ENCODE peak calls at places on chromosomes 3 and 15, in eight cellular contexts. R, E, D, W, O, I, J and V are unnamed samples.

GRCh38 chr3:123712077-123712860 is 127.4 kb upstream of the HACD2 start:
- DNase-seq in E (no peak), J (no peak), R (no peak), O (no peak), I (no peak), D (no peak), W (no peak), V (no peak)

GRCh38 chr3:192573240-192573639 is 154.1 kb downstream of the FGF12 start:
- DNase-seq in W (no peak), O (no peak), R (no peak), D (no peak), E (no peak), J (no peak), I (no peak), V (no peak)

GRCh38 chr15:70801111-70801510 is 37.8 kb upstream of the UACA start:
- DNase-seq in I (no peak), W (no peak), D (no peak), O (no peak), E (no peak), R (no peak), J (no peak), V (no peak)

GRCh38 chr3:82633319-82633718 is 871.9 kb upstream of the GBE1 start:
- DNase-seq in D (no peak), R (no peak), I (no peak), E (no peak), W (no peak), J (no peak), O (no peak), V (no peak)

GRCh38 chr3:41222012-41222411 is 22.7 kb downstream of the CTNNB1 start:
- DNase-seq in R (no peak), W (no peak), D (no peak), O (no peak), I (no peak), J (no peak), E (no peak), V (no peak)

GRCh38 chr15:48233246-48233645 is 27.1 kb downstream of the SLC12A1 start:
- DNase-seq in I (no peak), W (no peak), J (no peak), E (no peak), O (no peak), R (no peak), D (no peak), V (no peak)

GRCh38 chr3:45909542-45909941 is 23.2 kb downstream of the CCR9 start:
- DNase-seq in E (no peak), W (no peak), O (no peak), R (peak; percentile 61), D (no peak), I (no peak), J (no peak), V (no peak)

GRCh38 chr15:39591896-39592315 is 11.0 kb downstream of the THBS1 start:
- DNase-seq in I (no peak), E (no peak), W (no peak), R (no peak), D (no peak), J (no peak), O (no peak), V (no peak)

GRCh38 chr3:136036306-136036705 is 70.8 kb downstream of the PPP2R3A start:
- DNase-seq in D (no peak), R (no peak), E (no peak), J (no peak), I (no peak), W (no peak), O (no peak), V (no peak)

GRCh38 chr3:113274959-113275556 is 63.7 kb downstream of the BOC start:
- DNase-seq in O (no peak), D (no peak), J (no peak), I (no peak), W (no peak), E (no peak), R (no peak), V (no peak)

GRCh38 chr3:143644370-143645089 is 203.7 kb downstream of the SLC9A9 start:
- DNase-seq in J (peak; percentile 64), D (no peak), O (peak; percentile 46), R (no peak), E (peak; percentile 43), I (peak; percentile 53), W (peak; percentile 26), V (peak; percentile 1)

GRCh38 chr3:31980530-31981205 is 394 bp downstream of the OSBPL10 start:
- DNase-seq in D (peak; percentile 30), O (peak; percentile 41), W (no peak), R (no peak), J (peak; percentile 81), I (no peak), E (no peak), V (peak; percentile 51)

GRCh38 chr15:62618432-62618831 is 424.1 kb upstream of the TPM1 start:
- DNase-seq in I (no peak), W (no peak), O (no peak), E (no peak), J (peak; percentile 88), D (no peak), R (no peak), V (no peak)

GRCh38 chr15:80966431-80967197 is 23.0 kb downstream of the MESD start:
- DNase-seq in R (peak; percentile 55), I (no peak), W (no peak), J (no peak), E (no peak), O (no peak), D (no peak), V (no peak)
- H3K27ac ChIP-seq in R (no peak overlapping the region), I (no peak overlapping the region), W (no peak overlapping the region), J (no peak overlapping the region), E (peak overlapping the region; percentile 23), O (no peak overlapping the region), D (no peak overlapping the region), V (no peak overlapping the region)

GRCh38 chr15:59104602-59104911 is 389 bp upstream of the CCNB2 start:
- DNase-seq in W (no peak), R (no peak), O (no peak), I (no peak), E (no peak), J (no peak), D (no peak), V (no peak)
- H3K27ac ChIP-seq in W (peak overlapping the region; percentile 86), R (no peak overlapping the region), O (peak overlapping the region; percentile 83), I (peak overlapping the region; percentile 95), E (peak overlapping the region; percentile 72), J (peak overlapping the region; percentile 76), D (no peak overlapping the region), V (peak overlapping the region; percentile 88)

GRCh38 chr3:188853896-188854295 is 317.9 kb upstream of the TPRG1 start:
- DNase-seq in D (no peak), R (no peak), E (no peak), O (no peak), W (no peak), I (no peak), J (no peak), V (no peak)
- H3K27ac ChIP-seq in D (no peak overlapping the region), R (peak overlapping the region; percentile 93), E (no peak overlapping the region), O (no peak overlapping the region), W (no peak overlapping the region), I (no peak overlapping the region), J (peak overlapping the region; percentile 85), V (no peak overlapping the region)

GRCh38 chr3:186938716-186939115 is 8.4 kb downstream of the ST6GAL1 start:
- DNase-seq in O (no peak), R (no peak), E (no peak), I (peak; percentile 90), D (no peak), W (no peak), J (no peak), V (no peak)
- H3K27ac ChIP-seq in O (no peak overlapping the region), R (no peak overlapping the region), E (no peak overlapping the region), I (peak overlapping the region; percentile 75), D (no peak overlapping the region), W (no peak overlapping the region), J (no peak overlapping the region), V (no peak overlapping the region)

GRCh38 chr15:76170426-76170800 is 110.6 kb downstream of the TMEM266 start:
- DNase-seq in W (no peak), I (no peak), J (no peak), D (no peak), R (no peak), O (no peak), E (no peak), V (no peak)
- H3K27ac ChIP-seq in W (no peak overlapping the region), I (no peak overlapping the region), J (no peak overlapping the region), D (no peak overlapping the region), R (peak overlapping the region; percentile 88), O (no peak overlapping the region), E (no peak overlapping the region), V (no peak overlapping the region)

DNA sequence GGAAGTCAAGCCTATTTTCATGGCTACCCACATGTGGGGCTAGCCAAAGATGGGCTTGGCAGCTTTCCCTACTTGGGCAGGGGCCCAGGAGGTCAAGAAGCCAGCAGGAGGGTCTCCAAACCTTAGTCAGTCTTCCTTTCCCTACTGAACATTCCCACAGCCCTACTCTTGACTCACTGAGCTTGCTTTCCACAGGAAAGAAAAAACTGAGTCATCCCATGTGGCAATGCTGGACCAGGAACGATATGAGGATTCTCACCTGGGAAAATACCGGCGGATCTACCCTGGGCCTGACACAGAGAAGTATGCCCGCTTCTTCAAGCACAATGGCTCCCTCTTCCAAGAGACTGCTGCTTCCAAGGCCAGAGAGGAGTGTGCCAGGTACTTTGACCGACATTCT is 3.7 kb upstream of the NGRN start:
- DNase-seq in D (no peak), O (no peak), W (no peak), I (no peak), E (no peak), J (peak; percentile 85), R (no peak), V (no peak)
- H3K27ac ChIP-seq in D (no peak overlapping the region), O (no peak overlapping the region), W (no peak overlapping the region), I (no peak overlapping the region), E (no peak overlapping the region), J (no peak overlapping the region), R (peak overlapping the region; percentile 4), V (no peak overlapping the region)